ENCODE peak calls at places on chromosome 22, in ten cellular contexts. B is HCT116, A is heart right ventricle, H is cardiac muscle cell, T is tibial nerve, E is mammary epithelial cell, Z is lower lobe of right lung, W is colonic mucosa, N is K562, G is testis. U is an unnamed sample.

GRCh38 chr22:17214416-17215043 is 4.7 kb downstream of the ADA2 start:
- DNase-seq in B (no peak), A (no peak), H (no peak), T (no peak), E (no peak), Z (peak), W (no peak), N (no peak), G (no peak), U (no peak)

GRCh38 chr22:49107561-49107960 is 720.1 kb downstream of the BRD1 start:
- DNase-seq in B (no peak), A (no peak), H (no peak), T (no peak), E (no peak), Z (no peak), W (no peak), N (no peak), G (no peak), U (no peak)

GRCh38 chr22:46336119-46337078 is 885 bp downstream of the TRMU start:
- DNase-seq in B (no peak), A (peak), H (peak), T (no peak), E (peak), Z (peak), W (peak), N (peak), G (peak), U (no peak)

GRCh38 chr22:22787805-22788459 is 99.7 kb upstream of the IGLL5 start:
- DNase-seq in B (peak), A (peak), H (no peak), T (peak), E (peak), Z (peak), W (peak), N (peak), G (peak), U (peak)

GRCh38 chr22:17471901-17472566 is 91.3 kb upstream of the SLC25A18 start:
- DNase-seq in B (no peak), A (no peak), H (peak), T (no peak), E (no peak), Z (no peak), W (no peak), N (no peak), G (no peak), U (no peak)

GRCh38 chr22:21447694-21448402 is 19.3 kb upstream of the TMEM191C start:
- DNase-seq in B (no peak), A (peak), H (no peak), T (no peak), E (no peak), Z (peak), W (no peak), N (peak), G (peak), U (no peak)

GRCh38 chr22:17566776-17567175 is 3.5 kb downstream of the SLC25A18 start:
- DNase-seq in B (no peak), A (no peak), H (no peak), T (no peak), E (no peak), Z (no peak), W (no peak), N (no peak), G (no peak), U (no peak)

GRCh38 chr22:32413715-32414114 is 1.7 kb upstream of the RTCB start:
- DNase-seq in B (peak), A (no peak), H (peak), T (no peak), E (peak), Z (no peak), W (no peak), N (no peak), G (no peak), U (no peak)

GRCh38 chr22:48209473-48210271 is 1447.2 kb downstream of the TBC1D22A start:
- DNase-seq in B (no peak), A (no peak), H (no peak), T (no peak), E (no peak), Z (no peak), W (no peak), N (no peak), G (no peak), U (no peak)

GRCh38 chr22:29813563-29813962 is 24.5 kb downstream of the ASCC2 start:
- DNase-seq in B (peak), A (no peak), H (no peak), T (no peak), E (no peak), Z (no peak), W (no peak), N (peak), G (no peak), U (no peak)

GRCh38 chr22:21937041-21937820 is 15.4 kb downstream of the PPM1F start:
- DNase-seq in B (no peak), A (no peak), H (no peak), T (peak), E (peak), Z (peak), W (peak), N (no peak), G (no peak), U (no peak)

GRCh38 chr22:36775589-36775965 is 342 bp downstream of the IFT27 start:
- DNase-seq in B (no peak), A (peak), H (peak), T (no peak), E (peak), Z (peak), W (peak), N (no peak), G (peak), U (peak)

DNA sequence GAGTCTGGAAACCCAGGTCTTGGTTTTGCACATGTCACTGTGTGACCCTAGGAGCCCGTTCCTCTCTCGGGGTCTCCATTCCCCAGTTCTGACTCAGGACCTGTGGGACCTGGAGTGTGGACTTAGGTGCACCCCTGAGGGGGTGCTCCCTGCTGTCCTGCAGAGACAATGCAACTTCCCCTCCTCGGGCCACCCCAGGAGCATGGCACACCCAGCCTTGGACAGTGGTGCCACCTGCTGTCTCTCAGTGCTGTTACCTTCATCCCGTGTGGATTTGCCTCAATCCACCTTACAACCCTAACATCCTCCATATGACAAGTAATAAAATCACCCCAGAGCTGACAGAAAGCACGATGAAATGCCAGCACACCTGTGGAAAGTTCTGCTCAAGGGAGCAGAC is 27.5 kb upstream of the CRYBB3 start:
- DNase-seq in B (peak), A (no peak), H (no peak), T (no peak), E (no peak), Z (no peak), W (peak), N (no peak), G (peak), U (peak)
- TF ChIP-seq CTCF in B (peak), A (peak), H (peak), T (peak), E (peak), Z (peak), W (peak), N (peak), G (peak), U (peak)

DNA sequence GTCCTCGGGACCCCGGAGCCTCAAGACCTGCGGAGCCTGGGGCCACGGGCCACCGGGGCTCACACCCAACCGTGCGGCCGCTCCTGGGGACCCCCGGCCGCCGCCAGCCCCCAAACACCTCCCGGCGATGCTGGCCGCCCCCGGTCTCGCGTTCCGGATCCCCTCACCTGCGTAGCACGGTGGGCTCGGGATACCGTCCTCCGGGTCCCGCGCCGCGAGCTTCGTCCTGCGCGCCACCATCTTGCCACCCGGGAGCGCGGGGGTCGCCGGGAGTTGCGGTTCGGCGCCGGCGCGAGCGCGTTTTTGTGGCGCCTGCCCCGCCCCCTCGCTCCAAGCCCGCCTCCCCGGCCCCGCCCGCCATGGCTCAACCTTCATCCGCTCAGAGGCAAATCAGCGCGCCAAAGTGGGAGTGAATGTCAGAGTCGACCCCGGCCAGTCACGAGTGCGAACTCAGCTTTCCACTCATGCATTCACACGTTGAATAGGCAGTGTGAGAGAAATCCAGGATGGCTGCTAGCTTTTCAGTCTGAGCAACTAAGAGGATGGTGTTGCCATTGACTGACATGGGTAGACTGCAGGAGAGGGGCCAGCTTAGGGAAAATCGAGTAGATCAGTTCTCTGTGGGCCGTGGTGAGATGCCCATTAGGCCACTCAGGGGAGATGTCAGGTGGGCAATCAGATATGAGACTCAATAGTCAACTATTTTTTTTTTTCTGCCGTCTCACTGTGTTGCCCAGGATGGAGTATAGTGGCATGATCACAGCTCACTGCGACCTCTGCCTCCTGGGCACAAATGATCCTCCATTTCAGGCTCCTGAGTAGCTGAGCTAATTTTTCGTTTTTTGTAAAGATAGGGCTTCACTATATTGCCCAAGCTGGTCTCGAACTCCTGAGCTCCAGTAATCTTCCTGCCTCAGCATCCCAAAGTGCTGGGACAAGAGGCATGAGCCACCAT is 28.3 kb downstream of the SERHL2 start:
- DNase-seq in B (peak), A (peak), H (peak), T (peak), E (peak), Z (peak), W (peak), N (peak), G (peak), U (peak)
- H3K27ac ChIP-seq in B (peak), A (no peak), H (peak), T (peak), E (peak), Z (peak), W (peak), N (peak), G (no peak), U (no peak)

DNA sequence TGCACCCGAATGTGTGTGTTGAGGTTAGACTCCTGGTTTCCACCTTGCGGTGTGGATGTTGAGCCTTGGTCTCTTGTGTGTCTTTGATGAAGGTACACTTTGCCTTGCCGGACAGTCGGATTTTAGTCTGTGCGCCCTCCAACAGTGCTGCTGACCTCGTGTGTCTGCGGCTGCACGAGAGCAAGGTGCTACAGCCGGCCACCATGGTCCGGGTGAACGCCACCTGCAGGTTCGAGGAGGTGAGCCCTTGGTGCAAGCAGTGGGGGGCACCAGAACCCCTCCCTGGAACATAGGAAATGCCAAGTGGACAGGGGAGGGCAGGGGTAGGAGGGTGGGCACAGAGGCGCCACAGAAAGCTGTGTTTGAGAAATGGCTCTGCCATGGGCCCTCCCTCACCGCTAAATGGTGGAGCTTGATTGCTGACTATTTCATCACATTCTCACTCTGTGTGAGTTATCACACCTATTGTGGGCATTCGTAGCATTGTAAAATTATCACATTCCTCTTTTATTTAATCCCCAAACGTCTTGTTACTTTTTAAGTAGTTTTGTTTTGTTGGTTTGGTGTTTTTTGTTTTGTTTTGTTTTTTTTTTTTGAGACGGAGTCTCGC is 26.4 kb upstream of the PANX2 start:
- DNase-seq in B (no peak), A (no peak), H (no peak), T (no peak), E (no peak), Z (no peak), W (no peak), N (no peak), G (no peak), U (no peak)
- TF ChIP-seq CTCF in B (no peak), A (no peak), H (no peak), T (no peak), E (no peak), Z (no peak), W (no peak), N (peak), G (no peak), U (no peak)

GRCh38 chr22:43435851-43436535 is 24.2 kb downstream of the MPPED1 start:
- DNase-seq in B (no peak), A (no peak), H (no peak), T (no peak), E (no peak), Z (no peak), W (no peak), N (no peak), G (no peak), U (no peak)
- H3K27ac ChIP-seq in B (no peak), A (no peak), H (no peak), T (no peak), E (no peak), Z (no peak), W (no peak), N (no peak), G (no peak), U (no peak)